ENCODE peak calls at places on chromosomes 11 and 22, in seven cellular contexts. M is thoracic aorta; E is cortex of kidney; N is A673; L is activated CD4-positive, CD25-positive, alpha-beta regulatory T cell; G is WTC11; Z is non-pigmented ciliary epithelial cell. V is an unnamed sample.

GRCh38 chr22:36727110-36727509 is 23.6 kb upstream of the CACNG2 start:
- DNase-seq in M (no peak), E (no peak), N (no peak), L (no peak), G (no peak), Z (no peak), V (no peak)

GRCh38 chr22:45422237-45422983 is 8.9 kb downstream of the RIBC2 start:
- DNase-seq in M (no peak), E (no peak), N (no peak), L (no peak), G (no peak), Z (no peak), V (no peak)

GRCh38 chr22:26589367-26589844 is 526 bp downstream of the TPST2 start:
- DNase-seq in M (no peak), E (no peak), N (peak; percentile 18), L (no peak), G (peak; percentile 53), Z (no peak), V (peak; percentile 38)

GRCh38 chr22:29670615-29671014 is 49.2 kb upstream of the CABP7 start:
- DNase-seq in M (no peak), E (no peak), N (peak; percentile 55), L (no peak), G (no peak), Z (no peak), V (no peak)

GRCh38 chr11:78000193-78000592 is 5.7 kb upstream of the INTS4 start:
- DNase-seq in M (no peak), E (no peak), N (peak; percentile 88), L (no peak), G (peak; percentile 34), Z (peak; percentile 28), V (peak; percentile 46)

GRCh38 chr11:43269229-43269928 is 42.4 kb upstream of the API5 start:
- DNase-seq in M (no peak), E (no peak), N (peak; percentile 79), L (no peak), G (peak; percentile 30), Z (no peak), V (no peak)

GRCh38 chr11:67408437-67409200 is 4.7 kb downstream of the TBC1D10C start:
- DNase-seq in M (no peak), E (no peak), N (no peak), L (no peak), G (no peak), Z (no peak), V (no peak)

GRCh38 chr11:29022676-29023075 is 914.5 kb downstream of the METTL15 start:
- DNase-seq in M (no peak), E (no peak), N (no peak), L (no peak), G (no peak), Z (no peak), V (no peak)

GRCh38 chr11:63682045-63682915 is 980 bp downstream of the RTN3 start:
- DNase-seq in M (no peak), E (no peak), N (peak; percentile 68), L (no peak), G (no peak), Z (no peak), V (no peak)

GRCh38 chr11:69386594-69387408 is 92.8 kb downstream of the MYEOV start:
- DNase-seq in M (no peak), E (no peak), N (no peak), L (no peak), G (no peak), Z (no peak), V (no peak)

GRCh38 chr11:121367434-121367833 is 74.9 kb downstream of the SC5D start:
- DNase-seq in M (no peak), E (no peak), N (peak; percentile 75), L (no peak), G (no peak), Z (no peak), V (no peak)

GRCh38 chr22:20131593-20131855 is at the start of gene ZDHHC8:
- DNase-seq in M (no peak), E (no peak), N (peak; percentile 37), L (no peak), G (no peak), Z (no peak), V (peak; percentile 22)

GRCh38 chr11:33772300-33772699 is 2.0 kb downstream of the FBXO3 start:
- DNase-seq in M (no peak), E (no peak), N (no peak), L (no peak), G (no peak), Z (no peak), V (no peak)

GRCh38 chr22:28051787-28052356 is 132.8 kb upstream of the PITPNB start:
- DNase-seq in M (no peak), E (no peak), N (peak; percentile 86), L (no peak), G (peak; percentile 85), Z (no peak), V (peak; percentile 79)

GRCh38 chr11:44017443-44018126 is 30.2 kb upstream of the ACCSL start:
- DNase-seq in M (no peak), E (no peak), N (no peak), L (no peak), G (no peak), Z (no peak), V (no peak)

GRCh38 chr22:37741312-37741795 is 44.5 kb downstream of the TRIOBP start:
- DNase-seq in M (no peak), E (no peak), N (peak; percentile 86), L (no peak), G (no peak), Z (peak; percentile 87), V (no peak)

GRCh38 chr22:30429887-30430286 is 4.3 kb downstream of the MTFP1 start:
- DNase-seq in M (no peak), E (no peak), N (no peak), L (no peak), G (no peak), Z (no peak), V (no peak)

GRCh38 chr11:134069426-134069921 is 602 bp downstream of the JAM3 start:
- DNase-seq in M (no peak), E (no peak), N (no peak), L (no peak), G (peak; percentile 52), Z (no peak), V (no peak)

GRCh38 chr22:29387921-29388758 is at the start of gene AP1B1:
- DNase-seq in M (peak; percentile 71), E (peak; percentile 24), N (peak; percentile 92), L (peak; percentile 92), G (peak; percentile 97), Z (no peak), V (peak; percentile 88)

GRCh38 chr22:19714320-19715252 is at the start of gene SEPTIN5:
- DNase-seq in M (no peak), E (no peak), N (no peak), L (no peak), G (no peak), Z (no peak), V (no peak)

GRCh38 chr22:16917144-16918003 is 90.6 kb downstream of the GAB4 start:
- DNase-seq in M (no peak), E (no peak), N (peak; percentile 78), L (peak; percentile 16), G (peak; percentile 63), Z (no peak), V (peak; percentile 64)

GRCh38 chr11:13261600-13262061 is 16.0 kb upstream of the BMAL1 start:
- DNase-seq in M (no peak), E (no peak), N (peak; percentile 80), L (no peak), G (no peak), Z (peak; percentile 56), V (no peak)

GRCh38 chr22:38346506-38346905 is 29.3 kb upstream of the CSNK1E start:
- DNase-seq in M (no peak), E (no peak), N (no peak), L (no peak), G (no peak), Z (no peak), V (no peak)

GRCh38 chr11:78802058-78802633 is 227.5 kb upstream of the NARS2 start:
- DNase-seq in M (no peak), E (no peak), N (no peak), L (no peak), G (no peak), Z (no peak), V (no peak)

GRCh38 chr11:129815596-129816461 is at the start of gene TMEM45B:
- DNase-seq in M (no peak), E (peak; percentile 18), N (no peak), L (no peak), G (peak; percentile 63), Z (no peak), V (peak; percentile 18)

GRCh38 chr22:48288541-48288940 is 1526.1 kb downstream of the TBC1D22A start:
- DNase-seq in M (no peak), E (no peak), N (no peak), L (no peak), G (no peak), Z (no peak), V (no peak)

GRCh38 chr22:50303848-50304527 is 3.5 kb downstream of the PLXNB2 start:
- DNase-seq in M (no peak), E (no peak), N (peak; percentile 48), L (no peak), G (peak; percentile 66), Z (no peak), V (no peak)

V was measured in endothelial cell.